ENCODE peak calls at places on chromosomes 3 and 15, in four cellular contexts. O is GM12878, M is HepG2, I is K562. U is an unnamed sample.

GRCh38 chr3:52435246-52436101 is 9.4 kb downstream of the SEMA3G start:
- DNase-seq in O (no peak), M (no peak), I (no peak), U (no peak)

GRCh38 chr3:81242871-81243270 is 518.6 kb downstream of the GBE1 start:
- DNase-seq in O (no peak), M (peak; percentile 3), I (no peak), U (peak; percentile 10)

GRCh38 chr3:23710555-23710954 is 95.2 kb upstream of the UBE2E1 start:
- DNase-seq in O (no peak), M (no peak), I (no peak), U (no peak)

GRCh38 chr3:106326941-106327765 is 458.3 kb upstream of the CBLB start:
- DNase-seq in O (no peak), M (no peak), I (no peak), U (no peak)

GRCh38 chr3:127420355-127420655 is 132.5 kb upstream of the PRR20G start:
- DNase-seq in O (no peak), M (no peak), I (no peak), U (no peak)

GRCh38 chr3:152786977-152787681 is 47.8 kb upstream of the P2RY1 start:
- DNase-seq in O (no peak), M (no peak), I (no peak), U (no peak)

GRCh38 chr15:78195735-78196201 is 38.6 kb downstream of the ACSBG1 start:
- DNase-seq in O (no peak), M (peak; percentile 10), I (peak; percentile 75), U (peak; percentile 75)

GRCh38 chr3:38004415-38005075 is 14.0 kb downstream of the VILL start:
- DNase-seq in O (no peak), M (peak; percentile 88), I (peak; percentile 72), U (peak; percentile 62)

GRCh38 chr3:123412811-123413588 is 35.9 kb downstream of the ADCY5 start:
- DNase-seq in O (no peak), M (no peak), I (no peak), U (no peak)

GRCh38 chr3:7095116-7095515 is 234.2 kb downstream of the GRM7 start:
- DNase-seq in O (no peak), M (no peak), I (no peak), U (no peak)

GRCh38 chr3:119181765-119182164 is 8.4 kb downstream of the UPK1B start:
- DNase-seq in O (no peak), M (no peak), I (no peak), U (no peak)

GRCh38 chr3:78765671-78766485 is 1001.9 kb downstream of the ROBO1 start:
- DNase-seq in O (no peak), M (no peak), I (no peak), U (no peak)

GRCh38 chr15:59339252-59339672 is 33.4 kb downstream of the MYO1E start:
- DNase-seq in O (no peak), M (peak; percentile 90), I (no peak), U (no peak)

GRCh38 chr3:31839144-31839917 is 141.7 kb downstream of the OSBPL10 start:
- DNase-seq in O (no peak), M (peak; percentile 49), I (no peak), U (no peak)

GRCh38 chr3:23333633-23334032 is 130.5 kb downstream of the UBE2E2 start:
- DNase-seq in O (no peak), M (no peak), I (no peak), U (no peak)

GRCh38 chr3:128317101-128317697 is 149.5 kb downstream of the DNAJB8 start:
- DNase-seq in O (no peak), M (no peak), I (no peak), U (no peak)

GRCh38 chr3:148066787-148067186 is 630.9 kb upstream of the AGTR1 start:
- DNase-seq in O (no peak), M (no peak), I (no peak), U (no peak)

GRCh38 chr3:148062590-148062989 is 635.1 kb upstream of the AGTR1 start:
- DNase-seq in O (no peak), M (no peak), I (no peak), U (no peak)
- TF ChIP-seq TARDBP in O (no peak), M (no peak), I (no peak), U (no peak)

DNA sequence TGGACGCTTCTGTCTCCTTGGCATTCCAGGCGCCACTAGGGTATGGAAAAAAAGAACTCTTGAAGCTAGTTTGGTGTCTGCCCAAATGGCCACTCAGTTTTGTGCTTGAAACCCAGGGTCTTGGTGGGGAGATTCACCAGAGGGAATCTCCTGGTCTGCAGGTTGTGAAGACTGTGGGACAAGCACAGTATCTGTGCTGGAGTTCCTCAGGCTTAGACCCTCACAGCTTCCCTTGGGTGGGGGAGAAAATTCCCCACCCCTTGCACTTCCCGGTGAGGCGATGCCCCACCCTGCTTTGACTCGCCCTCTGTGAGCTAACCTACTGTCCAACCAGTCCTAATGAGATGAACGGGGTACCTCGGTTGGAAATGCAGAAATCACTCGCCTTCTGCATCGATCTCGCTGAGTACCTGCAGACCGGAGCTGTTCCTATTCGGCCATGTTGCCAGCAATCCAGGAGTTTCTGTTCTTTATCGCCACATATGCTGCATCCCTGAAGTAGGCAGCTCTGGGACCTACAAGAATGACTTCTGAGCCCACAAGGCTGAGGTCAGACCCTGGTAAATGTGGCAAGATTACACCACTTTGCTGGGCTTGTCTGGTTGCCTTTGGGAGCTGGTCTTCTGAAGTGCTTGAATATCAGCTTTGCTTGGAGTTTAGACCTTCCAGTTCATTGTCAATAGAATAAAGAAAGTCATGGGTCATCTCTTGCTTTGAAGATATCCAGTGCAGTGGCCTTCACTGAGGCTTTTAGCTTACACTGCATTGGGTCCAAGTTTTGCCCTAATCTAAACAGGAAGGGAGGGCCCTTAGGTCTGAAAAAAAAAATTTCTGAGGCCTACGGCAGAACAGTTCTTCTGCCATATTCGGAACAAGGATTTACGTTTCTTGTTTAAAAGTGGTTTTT is 51.0 kb downstream of the SLC2A2 start:
- DNase-seq in O (no peak), M (peak; percentile 62), I (no peak), U (no peak)
- TF ChIP-seq TARDBP in O (no peak), M (peak; percentile 16), I (no peak), U (no peak)

DNA sequence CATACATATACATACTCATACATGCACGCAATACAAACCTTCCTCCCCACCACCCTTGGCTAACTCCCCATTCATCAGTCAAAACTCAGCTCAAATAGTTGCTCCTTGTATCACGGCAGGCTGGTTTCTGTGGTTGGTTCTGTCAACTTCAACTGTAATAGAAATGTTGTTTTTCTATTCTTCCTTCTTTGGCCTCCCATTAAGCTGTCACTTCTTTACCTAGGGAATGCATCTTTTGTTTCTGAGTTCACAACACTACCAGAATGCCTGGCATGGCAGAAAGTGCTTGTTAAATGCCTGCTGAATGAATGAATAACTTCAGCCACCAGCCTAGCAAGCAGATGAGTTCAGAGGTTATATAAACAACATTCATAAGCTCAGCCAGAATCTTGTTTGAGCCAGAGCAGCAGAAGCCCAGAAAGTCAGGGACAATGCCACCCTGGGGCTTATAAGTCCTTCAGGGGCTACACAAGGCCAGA is 63.1 kb downstream of the B3GALNT1 start:
- DNase-seq in O (no peak), M (peak; percentile 70), I (no peak), U (no peak)
- TF ChIP-seq TARDBP in O (no peak), M (no peak), I (no peak), U (no peak)

GRCh38 chr3:4750306-4751056 is 228.8 kb upstream of the BHLHE40 start:
- DNase-seq in O (no peak), M (peak; percentile 25), I (no peak), U (no peak)
- TF ChIP-seq TARDBP in O (no peak), M (no peak), I (no peak), U (no peak)

DNA sequence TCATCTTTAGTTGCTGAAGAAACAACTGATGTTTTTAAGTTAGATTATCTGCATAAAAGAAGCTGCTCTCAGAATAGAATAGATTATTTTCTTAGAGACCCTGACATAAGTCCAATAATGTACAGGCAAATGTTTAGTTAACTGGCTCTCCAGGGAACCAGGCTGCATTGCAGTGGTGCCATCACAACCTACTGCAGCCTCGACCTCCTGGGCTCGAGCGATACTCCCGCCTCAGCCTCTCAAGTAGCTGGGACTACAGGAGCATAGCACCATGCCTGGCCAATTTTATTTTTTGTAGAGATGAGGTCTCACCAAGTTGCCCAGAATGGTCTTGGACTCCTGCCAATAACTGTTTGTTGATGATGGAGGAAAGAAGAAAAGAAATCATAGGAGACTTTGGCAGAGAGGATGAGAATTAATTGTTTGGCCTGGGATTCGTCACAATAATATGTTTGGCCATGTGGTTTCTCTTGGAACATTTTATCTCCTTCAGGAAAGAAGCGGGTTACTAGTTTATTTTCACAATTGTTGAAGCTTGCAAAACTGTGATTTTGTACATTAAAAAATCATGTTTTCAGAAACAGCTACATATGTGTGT is 429.2 kb downstream of the CADM2 start:
- DNase-seq in O (no peak), M (no peak), I (no peak), U (no peak)
- TF ChIP-seq TARDBP in O (no peak), M (no peak), I (no peak), U (no peak)

DNA sequence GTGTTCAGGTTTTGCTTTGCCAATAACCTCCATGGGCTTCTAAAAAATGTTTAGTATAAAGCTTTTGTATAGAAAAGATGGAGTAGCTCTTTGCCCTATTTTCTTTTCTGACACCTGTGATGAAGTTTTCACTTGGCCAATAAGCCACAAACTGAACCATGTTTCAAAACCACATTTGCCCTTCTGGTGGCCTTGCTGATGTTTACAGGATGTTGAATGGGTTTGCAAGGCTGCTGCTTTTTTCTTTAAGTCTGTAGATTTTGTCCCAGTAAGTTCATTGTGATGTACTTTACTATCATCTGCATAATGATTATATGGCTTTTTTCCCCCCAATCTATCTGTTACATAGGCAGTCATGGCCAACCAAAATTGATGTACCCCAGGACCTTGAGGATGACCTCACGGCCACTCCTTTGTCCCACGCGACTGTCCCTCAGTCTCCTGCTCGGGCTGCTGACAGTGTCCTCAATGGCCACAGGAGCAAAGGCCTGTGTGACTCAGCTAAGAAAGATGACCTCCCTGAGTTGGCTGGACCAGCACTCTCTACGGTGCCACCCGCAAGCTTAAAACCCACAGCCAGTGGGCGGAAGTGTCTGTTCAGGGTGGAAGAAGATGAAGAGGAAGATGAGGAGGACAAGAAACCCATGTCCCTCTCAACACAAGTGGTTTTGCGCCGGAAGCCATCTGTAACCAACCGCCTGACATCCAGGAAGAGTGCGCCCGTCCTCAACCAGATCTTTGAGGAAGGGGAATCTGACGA is 60.8 kb downstream of the SNRK start:
- DNase-seq in O (no peak), M (no peak), I (no peak), U (no peak)
- TF ChIP-seq TARDBP in O (no peak), M (no peak), I (no peak), U (no peak)

DNA sequence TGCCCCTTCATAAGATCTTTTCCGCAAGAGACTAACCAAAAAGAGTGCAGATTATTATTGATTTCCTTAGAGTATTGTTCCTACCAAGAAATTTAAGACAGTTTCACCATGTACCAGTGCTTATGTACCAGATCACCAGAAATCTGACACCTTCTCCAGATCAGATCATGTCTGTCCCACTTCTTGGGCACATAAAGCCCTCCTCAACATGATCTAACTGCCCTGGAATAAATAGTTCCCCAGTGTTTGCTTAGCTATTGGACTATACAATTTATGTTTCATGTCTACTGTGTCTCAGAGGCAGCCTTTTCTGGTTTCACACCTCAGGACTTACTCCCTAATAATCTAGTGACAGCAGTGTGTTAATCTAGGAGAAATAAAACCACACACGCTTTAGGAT is 46.8 kb downstream of the NME9 start:
- DNase-seq in O (no peak), M (no peak), I (no peak), U (no peak)
- TF ChIP-seq TARDBP in O (no peak), M (no peak), I (no peak), U (no peak)

DNA sequence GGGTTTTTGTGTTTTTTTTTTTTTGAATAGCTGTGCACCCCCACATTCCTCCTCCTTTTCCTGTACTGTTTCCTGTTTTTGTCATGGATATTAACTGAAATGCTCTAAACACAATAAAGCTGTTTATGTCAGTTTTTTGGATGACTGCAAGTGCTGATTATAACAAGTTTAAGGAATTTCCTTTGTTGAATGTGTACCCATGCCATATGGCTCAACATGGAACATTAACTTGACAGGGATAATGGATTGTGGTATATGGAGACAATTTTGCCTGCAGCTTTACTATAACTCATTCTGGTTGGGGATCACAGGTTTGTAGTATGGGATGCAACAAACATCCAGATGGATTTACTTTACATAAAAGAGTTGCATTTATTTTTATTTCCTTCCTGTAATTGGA is 216.4 kb downstream of the TCF12 start:
- DNase-seq in O (no peak), M (no peak), I (no peak), U (no peak)
- TF ChIP-seq TARDBP in O (no peak), M (no peak), I (no peak), U (no peak)

U was measured in HEK293T.